ENCODE peak calls at places on chromosome X, in nine cellular contexts. Z, O, I, Q, E, R, J, L and N are unnamed samples.

GRCh38 chrX:48890296-48890925 is 7.2 kb downstream of the TIMM17B start:
- DNase-seq in L (no peak), R (no peak), J (peak; percentile 20), E (peak; percentile 56), Q (no peak), O (no peak), Z (no peak), I (no peak), N (no peak)

GRCh38 chrX:105636667-105637066 is 185.7 kb upstream of the NRK start:
- DNase-seq in Q (peak; percentile 45), E (peak; percentile 42), I (no peak), O (no peak), J (no peak), L (no peak), R (no peak), Z (no peak), N (no peak)

GRCh38 chrX:17397074-17397473 is 22.1 kb downstream of the NHS start:
- DNase-seq in L (no peak), Q (no peak), Z (no peak), J (no peak), E (no peak), R (no peak), O (no peak), I (no peak), N (no peak)

GRCh38 chrX:13064599-13065143 is 20.3 kb upstream of the FAM9C start:
- DNase-seq in Z (no peak), O (no peak), J (no peak), I (no peak), L (peak; percentile 94), Q (peak; percentile 41), R (no peak), E (no peak), N (no peak)

GRCh38 chrX:111616786-111617185 is 64.2 kb upstream of the ALG13 start:
- DNase-seq in I (no peak), Z (no peak), O (no peak), J (no peak), E (no peak), R (no peak), L (no peak), Q (no peak), N (no peak)

GRCh38 chrX:41468647-41469323 is 21.6 kb downstream of the NYX start:
- DNase-seq in L (peak; percentile 80), I (no peak), E (no peak), Z (no peak), R (no peak), J (no peak), O (no peak), Q (peak; percentile 50), N (no peak)

GRCh38 chrX:152926279-152926678 is 28.4 kb downstream of the ZNF185 start:
- DNase-seq in L (peak; percentile 40), Z (peak; percentile 68), Q (peak; percentile 87), J (peak; percentile 48), I (peak; percentile 58), R (peak; percentile 48), O (no peak), E (peak; percentile 86), N (peak; percentile 58)

GRCh38 chrX:30881390-30881789 is 7.7 kb downstream of the TAB3 start:
- DNase-seq in I (no peak), J (no peak), L (no peak), O (no peak), R (no peak), Z (no peak), E (no peak), Q (no peak), N (no peak)

GRCh38 chrX:13094780-13095425 is 50.5 kb upstream of the FAM9C start:
- DNase-seq in O (no peak), R (no peak), J (no peak), L (peak; percentile 45), Q (no peak), Z (no peak), I (no peak), E (peak; percentile 14), N (no peak)

GRCh38 chrX:130109429-130110378 is 593 bp downstream of the ELF4 start:
- DNase-seq in L (peak; percentile 46), Q (no peak), I (no peak), J (peak; percentile 22), R (no peak), O (no peak), E (peak; percentile 43), Z (no peak), N (no peak)

GRCh38 chrX:134870419-134870818 is 120.4 kb upstream of the SMIM10 start:
- DNase-seq in E (no peak), Z (no peak), I (no peak), L (no peak), R (no peak), O (no peak), Q (no peak), J (no peak), N (no peak)

GRCh38 chrX:19911784-19912183 is 24.4 kb upstream of the SH3KBP1 start:
- DNase-seq in O (no peak), I (no peak), Q (no peak), L (no peak), J (no peak), E (no peak), R (no peak), Z (no peak), N (no peak)

GRCh38 chrX:21907250-21907649 is 33.3 kb upstream of the SMS start:
- DNase-seq in I (no peak), Z (no peak), J (no peak), R (no peak), L (no peak), O (no peak), Q (no peak), E (no peak), N (no peak)